ENCODE peak calls at places on chromosome 15, in eight cellular contexts. S, W, X, R, K, H, T and U are unnamed samples. For H3K4me1, the result is how much of the 10 kb centered on the place peaks cover.

GRCh38 chr15:54839379-54839778 is 357.4 kb downstream of the RSL24D1 start:
- DNase-seq in T (no peak), X (no peak), R (no peak), W (no peak), K (no peak), S (no peak), H (no peak), U (no peak)

GRCh38 chr15:58521293-58521991 is 89.7 kb downstream of the LIPC start:
- DNase-seq in R (peak), X (peak), T (peak), K (peak), W (peak), H (no peak), S (peak), U (no peak)

GRCh38 chr15:72281713-72282112 is 9.4 kb upstream of the PARP6 start:
- DNase-seq in R (no peak), X (no peak), K (no peak), H (no peak), W (no peak), T (no peak), S (no peak), U (no peak)

GRCh38 chr15:78208887-78209645 is 25.3 kb downstream of the ACSBG1 start:
- DNase-seq in X (peak), H (no peak), S (no peak), K (no peak), R (no peak), W (peak), T (no peak), U (no peak)

GRCh38 chr15:44082558-44083151 is 112.4 kb downstream of the FRMD5 start:
- DNase-seq in W (no peak), K (no peak), S (no peak), H (no peak), X (no peak), R (no peak), T (no peak), U (no peak)

GRCh38 chr15:29278436-29279099 is 8.9 kb upstream of the NSMCE3 start:
- DNase-seq in K (no peak), T (no peak), W (no peak), R (no peak), X (no peak), S (no peak), H (peak), U (no peak)

GRCh38 chr15:34038023-34038403 is 991 bp downstream of the AVEN start:
- DNase-seq in K (no peak), S (no peak), T (no peak), X (no peak), H (no peak), R (no peak), W (no peak), U (no peak)

GRCh38 chr15:91100561-91101355 is 701 bp downstream of the SV2B start:
- DNase-seq in T (peak), W (no peak), X (no peak), H (no peak), S (no peak), K (no peak), R (no peak), U (no peak)

GRCh38 chr15:51299187-51300015 is 39.0 kb downstream of the CYP19A1 start:
- DNase-seq in X (no peak), T (no peak), W (no peak), H (no peak), S (no peak), K (no peak), R (no peak), U (no peak)

GRCh38 chr15:29452881-29453731 is 183.5 kb upstream of the NSMCE3 start:
- DNase-seq in H (peak), K (no peak), R (no peak), S (no peak), T (no peak), X (no peak), W (no peak), U (no peak)

GRCh38 chr15:25248583-25249235 is 190.1 kb downstream of the UBE3A start:
- DNase-seq in R (no peak), T (no peak), X (peak), K (no peak), W (no peak), H (no peak), S (no peak), U (no peak)

GRCh38 chr15:78069630-78070029 is 7.9 kb downstream of the TBC1D2B start:
- DNase-seq in S (no peak), H (no peak), T (no peak), X (no peak), K (no peak), R (no peak), W (no peak), U (no peak)

GRCh38 chr15:92674347-92674746 is 18.8 kb upstream of the FAM174B start:
- DNase-seq in R (no peak), T (peak), K (no peak), X (no peak), S (no peak), W (no peak), H (no peak), U (no peak)

GRCh38 chr15:100923902-100924301 is 4.7 kb downstream of the LRRK1 start:
- DNase-seq in K (no peak), X (no peak), W (peak), S (no peak), R (peak), H (no peak), T (no peak), U (no peak)

GRCh38 chr15:95059346-95059905 is 828.1 kb downstream of the MCTP2 start:
- DNase-seq in H (no peak), S (no peak), X (no peak), K (no peak), W (no peak), R (no peak), T (no peak), U (no peak)

GRCh38 chr15:29693225-29693624 is 129.0 kb downstream of the TJP1 start:
- DNase-seq in R (no peak), H (no peak), K (no peak), S (no peak), X (no peak), W (peak), T (no peak), U (no peak)

GRCh38 chr15:75725021-75725718 is 12.5 kb upstream of the CSPG4 start:
- DNase-seq in H (no peak), X (no peak), S (no peak), T (no peak), W (peak), R (no peak), K (peak), U (peak)

GRCh38 chr15:71455107-71455506 is 339.8 kb downstream of the THSD4 start:
- DNase-seq in S (no peak), X (no peak), T (no peak), H (no peak), K (no peak), W (no peak), R (no peak), U (no peak)

GRCh38 chr15:31197497-31198414 is 96.2 kb upstream of the TRPM1 start:
- DNase-seq in K (peak), T (peak), R (no peak), X (no peak), W (no peak), S (no peak), H (peak), U (no peak)

GRCh38 chr15:80773792-80774352 is 5.3 kb upstream of the CEMIP start:
- DNase-seq in X (no peak), R (no peak), T (no peak), S (no peak), K (no peak), H (no peak), W (no peak), U (no peak)
- H3K4me1 ChIP-seq in X (under half), R (under half), T (under half), S (under half), K (under half), H (under half), W (under half), U (under half)

GRCh38 chr15:89093509-89093908 is 5.3 kb downstream of the ABHD2 start:
- DNase-seq in X (no peak), T (no peak), R (peak), W (no peak), H (no peak), S (no peak), K (no peak), U (no peak)
- H3K4me3 ChIP-seq in X (no peak), T (no peak), R (no peak), W (peak), H (no peak), S (no peak), K (no peak), U (no peak)

GRCh38 chr15:60370105-60370803 is 27.5 kb downstream of the ANXA2 start:
- DNase-seq in W (peak), K (no peak), X (peak), H (no peak), R (no peak), T (peak), S (no peak), U (no peak)

GRCh38 chr15:60369696-60370095 is 28.1 kb downstream of the ANXA2 start:
- DNase-seq in W (no peak), X (no peak), S (no peak), T (no peak), H (no peak), K (no peak), R (no peak), U (no peak)

GRCh38 chr15:60372223-60372622 is 25.6 kb downstream of the ANXA2 start:
- DNase-seq in W (no peak), R (no peak), S (no peak), X (no peak), T (peak), H (no peak), K (no peak), U (no peak)

GRCh38 chr15:60372756-60373155 is 25.0 kb downstream of the ANXA2 start:
- DNase-seq in K (no peak), T (peak), S (no peak), X (no peak), H (no peak), W (no peak), R (no peak), U (no peak)

DNA sequence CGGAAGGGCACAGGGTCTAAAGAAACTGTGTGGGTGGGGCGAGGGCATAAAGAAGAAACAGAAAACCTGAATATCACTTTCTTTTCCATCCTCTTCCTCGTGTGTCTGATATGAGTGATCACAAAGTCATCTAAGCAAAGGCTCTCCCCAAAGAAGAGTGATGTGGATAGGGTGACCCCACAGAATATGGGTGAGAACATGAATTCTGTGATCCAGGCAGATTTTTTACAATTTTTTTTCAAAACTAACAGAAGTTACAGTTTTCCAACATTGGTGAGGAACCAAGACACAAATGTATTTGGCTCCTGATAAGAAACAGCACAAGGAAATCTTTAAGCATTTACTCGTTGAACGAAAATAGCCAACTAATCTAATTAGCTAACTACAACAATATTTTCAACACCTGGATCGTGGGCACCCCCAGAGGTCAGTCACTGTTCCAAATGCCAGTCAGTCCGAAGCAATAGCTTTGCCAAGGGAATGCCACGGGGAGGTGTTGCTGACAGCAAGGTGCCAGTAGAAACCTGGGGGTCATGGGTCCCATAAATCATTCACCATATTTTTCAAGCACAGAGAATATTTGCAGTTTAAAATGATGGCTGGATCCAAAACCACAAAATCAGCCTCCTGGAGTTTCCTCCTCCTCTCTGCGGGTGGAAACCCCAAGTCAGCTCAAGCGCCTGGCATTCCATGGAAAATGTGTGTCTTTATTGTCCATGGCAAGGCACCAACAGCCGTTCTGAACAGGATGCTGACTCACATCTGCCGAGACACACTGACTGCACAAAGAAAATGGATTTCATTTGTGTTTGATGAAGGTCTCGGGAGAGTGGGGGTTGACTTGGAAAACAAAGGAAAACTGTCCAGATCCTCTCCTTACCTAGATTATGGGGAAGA is 26.7 kb downstream of the ANXA2 start:
- DNase-seq in S (no peak), T (peak), R (peak), K (no peak), W (peak), H (no peak), X (peak), U (peak)
- H3K4me1 ChIP-seq in S (half or more), T (under half), R (under half), K (under half), W (half or more), H (under half), X (half or more), U (half or more)

GRCh38 chr15:40936709-40937666 is 7.8 kb downstream of the DLL4 start:
- DNase-seq in R (no peak), S (no peak), X (no peak), W (no peak), K (no peak), T (no peak), H (no peak), U (no peak)
- H3K4me3 ChIP-seq in R (no peak), S (no peak), X (peak), W (no peak), K (no peak), T (no peak), H (no peak), U (no peak)

GRCh38 chr15:38651328-38652038 is 86.9 kb upstream of the RASGRP1 start:
- DNase-seq in K (no peak), R (no peak), W (no peak), X (no peak), S (no peak), H (no peak), T (peak), U (no peak)

GRCh38 chr15:38652183-38652794 is 87.7 kb upstream of the RASGRP1 start:
- DNase-seq in R (no peak), K (no peak), S (no peak), W (no peak), T (no peak), H (no peak), X (no peak), U (no peak)

GRCh38 chr15:38650936-38651327 is 86.3 kb upstream of the RASGRP1 start:
- DNase-seq in W (no peak), T (no peak), S (no peak), H (no peak), R (no peak), K (no peak), X (no peak), U (no peak)

GRCh38 chr15:38650384-38650783 is 85.8 kb upstream of the RASGRP1 start:
- DNase-seq in R (no peak), K (no peak), T (no peak), X (no peak), H (no peak), W (no peak), S (no peak), U (no peak)

GRCh38 chr15:38652998-38653397 is 88.4 kb upstream of the RASGRP1 start:
- DNase-seq in T (no peak), R (no peak), X (no peak), K (no peak), S (no peak), H (no peak), W (no peak), U (no peak)
- H3K4me1 ChIP-seq in T (under half), R (under half), X (under half), K (under half), S (under half), H (under half), W (under half), U (under half)

GRCh38 chr15:60399246-60399915 is 1.6 kb upstream of the ANXA2 start:
- DNase-seq in R (peak), W (no peak), K (no peak), H (no peak), T (peak), X (no peak), S (no peak), U (no peak)
- H3K4me3 ChIP-seq in R (no peak), W (peak), K (no peak), H (no peak), T (peak), X (no peak), S (no peak), U (peak)

GRCh38 chr15:98874773-98875172 is 132.8 kb downstream of the PGPEP1L start:
- DNase-seq in K (no peak), T (no peak), S (no peak), W (no peak), H (no peak), R (no peak), X (no peak), U (no peak)

GRCh38 chr15:98873441-98874218 is 134.0 kb downstream of the PGPEP1L start:
- DNase-seq in W (no peak), K (no peak), T (no peak), S (peak), H (no peak), X (no peak), R (no peak), U (no peak)

GRCh38 chr15:98874359-98874758 is 133.2 kb downstream of the PGPEP1L start:
- DNase-seq in W (no peak), K (no peak), S (no peak), T (no peak), X (no peak), R (no peak), H (no peak), U (no peak)

GRCh38 chr15:98870788-98871187 is 136.8 kb downstream of the PGPEP1L start:
- DNase-seq in T (no peak), S (no peak), H (no peak), K (no peak), W (no peak), X (peak), R (no peak), U (no peak)

DNA sequence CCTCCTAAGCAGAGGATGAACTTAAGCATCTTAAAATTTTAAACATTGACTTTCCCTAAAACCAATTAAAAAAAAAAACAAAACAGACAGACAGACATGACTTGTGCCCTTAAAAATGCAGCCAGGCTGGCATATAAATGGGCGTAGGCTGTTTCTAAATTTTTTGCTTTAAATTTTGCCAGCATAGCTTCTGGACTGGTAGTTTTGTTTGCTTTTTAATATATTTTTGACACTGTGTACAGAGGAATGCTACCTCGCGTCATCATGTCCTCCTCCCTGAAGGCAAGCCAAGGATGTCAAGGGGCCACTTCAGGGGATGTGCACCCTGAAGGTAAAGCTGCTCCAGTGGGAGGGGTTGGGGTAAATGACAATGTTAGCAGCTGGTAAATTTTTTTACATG is 134.8 kb downstream of the PGPEP1L start:
- DNase-seq in X (no peak), T (no peak), S (no peak), R (no peak), H (no peak), K (no peak), W (no peak), U (no peak)
- H3K4me1 ChIP-seq in X (half or more), T (under half), S (half or more), R (under half), H (under half), K (under half), W (half or more), U (half or more)

DNA sequence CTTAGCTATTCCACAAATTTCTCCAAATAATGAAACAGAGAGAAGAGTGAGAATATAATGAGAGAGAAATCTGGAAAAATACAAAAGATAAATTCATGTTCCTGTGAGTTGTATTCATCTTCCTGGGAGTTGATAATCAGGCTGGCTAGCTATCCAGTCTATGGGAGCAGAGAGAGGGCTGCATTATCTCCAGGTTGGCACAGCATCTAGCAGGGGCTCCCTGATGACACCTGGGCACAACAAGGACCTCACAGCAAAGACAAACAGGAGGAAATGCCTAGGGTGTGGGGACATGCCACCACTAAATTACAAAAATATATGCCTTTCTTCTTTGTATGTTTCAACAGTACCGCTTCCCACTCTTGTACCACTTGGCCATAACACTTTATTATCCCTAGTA is 1.9 kb downstream of the EHD4 start:
- DNase-seq in R (no peak), T (peak), X (no peak), S (no peak), K (no peak), W (no peak), H (no peak), U (peak)
- H3K4me3 ChIP-seq in R (no peak), T (peak), X (peak), S (no peak), K (peak), W (peak), H (peak), U (peak)

DNA sequence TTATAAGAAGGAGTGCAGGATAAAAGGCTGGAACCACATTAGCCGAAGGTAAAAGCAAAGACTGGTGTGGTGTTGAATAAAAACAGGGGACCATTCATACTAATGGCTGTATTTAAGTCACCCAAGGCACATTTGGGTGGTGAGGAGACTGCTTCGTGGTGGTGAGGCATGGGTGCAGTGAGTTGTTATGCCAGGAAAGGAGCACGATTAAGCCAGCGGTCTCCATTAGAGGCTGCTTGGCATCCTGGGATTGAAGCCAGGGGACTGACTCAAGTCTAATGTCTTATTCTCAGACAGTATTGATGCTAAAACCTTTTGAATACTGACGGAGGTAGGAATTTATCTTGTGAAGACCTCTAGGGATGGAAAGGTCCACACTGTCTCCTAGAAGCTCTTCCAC is 21.9 kb downstream of the FEM1B start:
- DNase-seq in X (peak), T (no peak), H (no peak), W (no peak), K (no peak), R (peak), S (no peak), U (no peak)
- H3K4me1 ChIP-seq in X (half or more), T (under half), H (under half), W (under half), K (under half), R (under half), S (under half), U (under half)